ENCODE peak calls at places on chromosomes 2 and 18, in eight cellular contexts. One of them, this sample, is unnamed.

GRCh38 chr2:73077424-73077795 is 5.9 kb upstream of the SFXN5 start:
- DNase-seq in AG04450: no peak
- DNase-seq in dorsolateral prefrontal cortex: no peak
- DNase-seq in cardiac fibroblast: no peak
- DNase-seq in HepG2: no peak
- DNase-seq in chondrocyte: no peak
- DNase-seq in AG10803: no peak
- DNase-seq in endothelial cell: no peak
- DNase-seq in this sample: no peak

GRCh38 chr18:59623456-59624383 is 73.5 kb downstream of the CCBE1 start:
- DNase-seq in AG04450: no peak
- DNase-seq in dorsolateral prefrontal cortex: no peak
- DNase-seq in cardiac fibroblast: peak
- DNase-seq in HepG2: no peak
- DNase-seq in chondrocyte: no peak
- DNase-seq in AG10803: peak
- DNase-seq in endothelial cell: no peak
- DNase-seq in this sample: no peak

GRCh38 chr2:3082705-3083104 is 294.9 kb downstream of the EIPR1 start:
- DNase-seq in AG04450: no peak
- DNase-seq in dorsolateral prefrontal cortex: no peak
- DNase-seq in cardiac fibroblast: no peak
- DNase-seq in HepG2: no peak
- DNase-seq in chondrocyte: no peak
- DNase-seq in AG10803: no peak
- DNase-seq in endothelial cell: no peak
- DNase-seq in this sample: no peak

GRCh38 chr18:63131106-63131943 is 188.2 kb downstream of the BCL2 start:
- DNase-seq in AG04450: peak
- DNase-seq in dorsolateral prefrontal cortex: peak
- DNase-seq in cardiac fibroblast: peak
- DNase-seq in HepG2: peak
- DNase-seq in chondrocyte: no peak
- DNase-seq in AG10803: peak
- DNase-seq in endothelial cell: peak
- DNase-seq in this sample: no peak

GRCh38 chr2:834233-834632 is 116.4 kb upstream of the SNTG2 start:
- DNase-seq in AG04450: no peak
- DNase-seq in dorsolateral prefrontal cortex: no peak
- DNase-seq in cardiac fibroblast: no peak
- DNase-seq in HepG2: no peak
- DNase-seq in chondrocyte: no peak
- DNase-seq in AG10803: no peak
- DNase-seq in endothelial cell: no peak
- DNase-seq in this sample: no peak

GRCh38 chr2:40244251-40245010 is 207.5 kb downstream of the SLC8A1 start:
- DNase-seq in AG04450: no peak
- DNase-seq in dorsolateral prefrontal cortex: peak
- DNase-seq in cardiac fibroblast: peak
- DNase-seq in HepG2: peak
- DNase-seq in chondrocyte: no peak
- DNase-seq in AG10803: peak
- DNase-seq in endothelial cell: peak
- DNase-seq in this sample: no peak

GRCh38 chr2:191222952-191223351 is 22.3 kb upstream of the MYO1B start:
- DNase-seq in AG04450: no peak
- DNase-seq in dorsolateral prefrontal cortex: no peak
- DNase-seq in cardiac fibroblast: peak
- DNase-seq in HepG2: no peak
- DNase-seq in chondrocyte: no peak
- DNase-seq in AG10803: no peak
- DNase-seq in endothelial cell: no peak
- DNase-seq in this sample: no peak

GRCh38 chr2:72012886-72013574 is 134.6 kb downstream of the CYP26B1 start:
- DNase-seq in AG04450: no peak
- DNase-seq in dorsolateral prefrontal cortex: no peak
- DNase-seq in cardiac fibroblast: no peak
- DNase-seq in HepG2: no peak
- DNase-seq in chondrocyte: peak
- DNase-seq in AG10803: no peak
- DNase-seq in endothelial cell: no peak
- DNase-seq in this sample: no peak

GRCh38 chr2:38030590-38031326 is 45.2 kb downstream of the CYP1B1 start:
- DNase-seq in AG04450: no peak
- DNase-seq in dorsolateral prefrontal cortex: no peak
- DNase-seq in cardiac fibroblast: peak
- DNase-seq in HepG2: no peak
- DNase-seq in chondrocyte: no peak
- DNase-seq in AG10803: no peak
- DNase-seq in endothelial cell: no peak
- DNase-seq in this sample: no peak

GRCh38 chr2:7116516-7116915 is 199.3 kb downstream of the RNF144A start:
- DNase-seq in AG04450: no peak
- DNase-seq in dorsolateral prefrontal cortex: no peak
- DNase-seq in cardiac fibroblast: no peak
- DNase-seq in HepG2: no peak
- DNase-seq in chondrocyte: no peak
- DNase-seq in AG10803: no peak
- DNase-seq in endothelial cell: no peak
- DNase-seq in this sample: no peak

GRCh38 chr2:7121851-7122250 is 204.6 kb downstream of the RNF144A start:
- DNase-seq in AG04450: no peak
- DNase-seq in dorsolateral prefrontal cortex: no peak
- DNase-seq in cardiac fibroblast: no peak
- DNase-seq in HepG2: no peak
- DNase-seq in chondrocyte: no peak
- DNase-seq in AG10803: no peak
- DNase-seq in endothelial cell: no peak
- DNase-seq in this sample: no peak

GRCh38 chr2:7115364-7115763 is 198.2 kb downstream of the RNF144A start:
- DNase-seq in AG04450: no peak
- DNase-seq in dorsolateral prefrontal cortex: no peak
- DNase-seq in cardiac fibroblast: no peak
- DNase-seq in HepG2: no peak
- DNase-seq in chondrocyte: no peak
- DNase-seq in AG10803: no peak
- DNase-seq in endothelial cell: no peak
- DNase-seq in this sample: no peak

GRCh38 chr2:7119504-7119835 is 202.3 kb downstream of the RNF144A start:
- DNase-seq in AG04450: no peak
- DNase-seq in dorsolateral prefrontal cortex: no peak
- DNase-seq in cardiac fibroblast: no peak
- DNase-seq in HepG2: no peak
- DNase-seq in chondrocyte: no peak
- DNase-seq in AG10803: no peak
- DNase-seq in endothelial cell: no peak
- DNase-seq in this sample: no peak

GRCh38 chr2:7118606-7119503 is 201.6 kb downstream of the RNF144A start:
- DNase-seq in AG04450: no peak
- DNase-seq in dorsolateral prefrontal cortex: peak
- DNase-seq in cardiac fibroblast: peak
- DNase-seq in HepG2: no peak
- DNase-seq in chondrocyte: no peak
- DNase-seq in AG10803: peak
- DNase-seq in endothelial cell: peak
- DNase-seq in this sample: no peak
- TF ChIP-seq CTCF in AG04450: peak
- TF ChIP-seq CTCF in dorsolateral prefrontal cortex: peak
- TF ChIP-seq CTCF in cardiac fibroblast: peak
- TF ChIP-seq CTCF in HepG2: peak
- TF ChIP-seq CTCF in chondrocyte: peak
- TF ChIP-seq CTCF in AG10803: peak
- TF ChIP-seq CTCF in endothelial cell: no peak
- TF ChIP-seq CTCF in this sample: no peak

GRCh38 chr2:102301867-102302362 is 9.4 kb upstream of the IL1RL1 start:
- DNase-seq in AG04450: no peak
- DNase-seq in dorsolateral prefrontal cortex: no peak
- DNase-seq in cardiac fibroblast: peak
- DNase-seq in HepG2: no peak
- DNase-seq in chondrocyte: no peak
- DNase-seq in AG10803: no peak
- DNase-seq in endothelial cell: peak
- DNase-seq in this sample: no peak
- TF ChIP-seq CTCF in AG04450: peak
- TF ChIP-seq CTCF in dorsolateral prefrontal cortex: no peak
- TF ChIP-seq CTCF in cardiac fibroblast: peak
- TF ChIP-seq CTCF in HepG2: peak
- TF ChIP-seq CTCF in chondrocyte: no peak
- TF ChIP-seq CTCF in AG10803: no peak
- TF ChIP-seq CTCF in endothelial cell: no peak
- TF ChIP-seq CTCF in this sample: no peak

GRCh38 chr18:76922107-76922506 is 99.8 kb downstream of the ZNF236 start:
- DNase-seq in AG04450: peak
- DNase-seq in dorsolateral prefrontal cortex: peak
- DNase-seq in cardiac fibroblast: peak
- DNase-seq in HepG2: peak
- DNase-seq in chondrocyte: no peak
- DNase-seq in AG10803: peak
- DNase-seq in endothelial cell: peak
- DNase-seq in this sample: no peak
- TF ChIP-seq CTCF in AG04450: peak
- TF ChIP-seq CTCF in dorsolateral prefrontal cortex: peak
- TF ChIP-seq CTCF in cardiac fibroblast: peak
- TF ChIP-seq CTCF in HepG2: peak
- TF ChIP-seq CTCF in chondrocyte: peak
- TF ChIP-seq CTCF in AG10803: peak
- TF ChIP-seq CTCF in endothelial cell: peak
- TF ChIP-seq CTCF in this sample: no peak

DNA sequence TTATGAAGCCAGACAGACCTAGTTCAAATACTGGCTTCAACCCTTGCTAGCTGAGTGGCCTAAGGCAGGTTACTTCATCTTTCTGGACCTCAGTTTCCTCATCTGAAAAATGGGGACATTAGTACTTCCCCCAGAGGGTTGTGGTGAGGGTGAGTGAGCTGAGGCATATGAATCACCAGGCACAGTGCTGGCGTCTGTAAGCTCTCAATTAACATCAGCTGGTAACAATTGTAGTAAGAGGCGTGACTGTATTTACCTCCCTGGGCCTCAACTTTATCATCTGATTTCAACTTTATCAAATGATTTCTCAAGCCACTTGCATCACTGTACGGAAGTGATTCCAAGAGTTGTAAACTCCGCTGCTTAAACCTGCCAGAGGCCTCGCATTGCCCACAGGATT is 53.6 kb upstream of the PKDCC start:
- DNase-seq in AG04450: no peak
- DNase-seq in dorsolateral prefrontal cortex: no peak
- DNase-seq in cardiac fibroblast: peak
- DNase-seq in HepG2: no peak
- DNase-seq in chondrocyte: no peak
- DNase-seq in AG10803: peak
- DNase-seq in endothelial cell: no peak
- DNase-seq in this sample: no peak
- TF ChIP-seq CTCF in AG04450: no peak
- TF ChIP-seq CTCF in dorsolateral prefrontal cortex: no peak
- TF ChIP-seq CTCF in cardiac fibroblast: no peak
- TF ChIP-seq CTCF in HepG2: no peak
- TF ChIP-seq CTCF in chondrocyte: no peak
- TF ChIP-seq CTCF in AG10803: no peak
- TF ChIP-seq CTCF in endothelial cell: no peak
- TF ChIP-seq CTCF in this sample: no peak

GRCh38 chr18:993560-993959 is 88.9 kb downstream of the ADCYAP1 start:
- DNase-seq in AG04450: no peak
- DNase-seq in dorsolateral prefrontal cortex: no peak
- DNase-seq in cardiac fibroblast: no peak
- DNase-seq in HepG2: no peak
- DNase-seq in chondrocyte: no peak
- DNase-seq in AG10803: no peak
- DNase-seq in endothelial cell: no peak
- DNase-seq in this sample: no peak
- TF ChIP-seq CTCF in AG04450: no peak
- TF ChIP-seq CTCF in dorsolateral prefrontal cortex: no peak
- TF ChIP-seq CTCF in cardiac fibroblast: no peak
- TF ChIP-seq CTCF in HepG2: no peak
- TF ChIP-seq CTCF in chondrocyte: no peak
- TF ChIP-seq CTCF in AG10803: no peak
- TF ChIP-seq CTCF in endothelial cell: no peak
- TF ChIP-seq CTCF in this sample: no peak

DNA sequence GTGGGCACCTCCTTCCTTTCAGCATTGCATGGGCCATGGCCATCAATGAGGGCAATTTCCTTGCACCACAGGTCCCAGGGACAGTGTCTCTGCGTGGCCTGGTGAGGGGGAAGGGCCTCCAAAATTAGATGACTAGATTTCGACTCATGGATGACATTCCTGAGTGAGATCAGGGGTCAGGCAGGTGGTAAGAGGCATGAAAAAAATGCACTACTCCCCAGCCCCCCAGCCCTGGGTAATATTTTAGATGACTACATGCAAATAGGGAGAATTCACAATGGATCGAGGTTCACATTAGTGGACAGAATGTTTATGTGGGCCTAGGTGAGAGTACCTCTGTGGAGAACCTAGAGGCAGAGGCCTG is 19.0 kb upstream of the IGFBP5 start:
- DNase-seq in AG04450: no peak
- DNase-seq in dorsolateral prefrontal cortex: no peak
- DNase-seq in cardiac fibroblast: peak
- DNase-seq in HepG2: no peak
- DNase-seq in chondrocyte: no peak
- DNase-seq in AG10803: peak
- DNase-seq in endothelial cell: no peak
- DNase-seq in this sample: no peak
- TF ChIP-seq CTCF in AG04450: no peak
- TF ChIP-seq CTCF in dorsolateral prefrontal cortex: no peak
- TF ChIP-seq CTCF in cardiac fibroblast: no peak
- TF ChIP-seq CTCF in HepG2: no peak
- TF ChIP-seq CTCF in chondrocyte: no peak
- TF ChIP-seq CTCF in AG10803: no peak
- TF ChIP-seq CTCF in endothelial cell: no peak
- TF ChIP-seq CTCF in this sample: no peak

This sample was measured in omental fat pad.